ENCODE peak calls at places on chromosomes 1 and 21, in four cellular contexts. W is IMR-90, S is A549, V is GM12878. F is an unnamed sample.

GRCh38 chr1:63955746-63956145 is 181.9 kb downstream of the ROR1 start:
- DNase-seq in W (peak), S (no peak), V (no peak), F (no peak)

GRCh38 chr1:115655916-115656315 is 14.1 kb downstream of the VANGL1 start:
- DNase-seq in W (no peak), S (no peak), V (no peak), F (no peak)

GRCh38 chr1:205791568-205792180 is 16.4 kb upstream of the RAB29 start:
- DNase-seq in W (peak), S (peak), V (no peak), F (peak)

GRCh38 chr1:157925419-157926166 is 67.9 kb upstream of the KIRREL1 start:
- DNase-seq in W (no peak), S (no peak), V (no peak), F (peak)

GRCh38 chr1:196407358-196408041 is 200.7 kb downstream of the KCNT2 start:
- DNase-seq in W (peak), S (no peak), V (no peak), F (no peak)

GRCh38 chr1:114089502-114090138 is 64.0 kb downstream of the SYT6 start:
- DNase-seq in W (no peak), S (no peak), V (no peak), F (no peak)

GRCh38 chr1:179809506-179810366 is 66.6 kb downstream of the FAM163A start:
- DNase-seq in W (peak), S (peak), V (peak), F (peak)

GRCh38 chr1:1063945-1064831 is 9.9 kb downstream of the RNF223 start:
- DNase-seq in W (peak), S (peak), V (peak), F (peak)

GRCh38 chr1:2605754-2606003 is 19.1 kb downstream of the PRXL2B start:
- DNase-seq in W (no peak), S (no peak), V (no peak), F (no peak)

GRCh38 chr1:159678924-159679323 is 35.5 kb downstream of the CRP start:
- DNase-seq in W (no peak), S (no peak), V (no peak), F (no peak)

GRCh38 chr21:32834825-32835224 is 63.3 kb upstream of the PAXBP1 start:
- DNase-seq in W (no peak), S (no peak), V (no peak), F (no peak)

GRCh38 chr1:32665915-32666314 is 14.9 kb downstream of the RBBP4 start:
- DNase-seq in W (no peak), S (no peak), V (no peak), F (no peak)

GRCh38 chr1:62128765-62129164 is 65.9 kb upstream of the L1TD1 start:
- DNase-seq in W (no peak), S (no peak), V (no peak), F (no peak)

GRCh38 chr1:40389871-40390560 is 16.5 kb downstream of the SMAP2 start:
- DNase-seq in W (peak), S (no peak), V (no peak), F (no peak)

GRCh38 chr1:2091611-2092604 is 41.7 kb downstream of the PRKCZ start:
- DNase-seq in W (no peak), S (no peak), V (no peak), F (peak)

GRCh38 chr21:31476551-31477120 is 132.6 kb upstream of the TIAM1 start:
- DNase-seq in W (no peak), S (peak), V (no peak), F (no peak)

GRCh38 chr1:151108331-151108730 is 37.8 kb downstream of the GABPB2 start:
- DNase-seq in W (no peak), S (no peak), V (no peak), F (peak)

GRCh38 chr1:156868341-156868740 is 7.7 kb downstream of the NTRK1 start:
- DNase-seq in W (no peak), S (no peak), V (no peak), F (no peak)

GRCh38 chr1:8419861-8420260 is 101.9 kb downstream of the SLC45A1 start:
- DNase-seq in W (no peak), S (no peak), V (no peak), F (no peak)

GRCh38 chr1:234583755-234584430 is 26.1 kb downstream of the IRF2BP2 start:
- DNase-seq in W (no peak), S (no peak), V (no peak), F (peak)

GRCh38 chr1:200302192-200302892 is 107.5 kb downstream of the ZNF281 start:
- DNase-seq in W (peak), S (peak), V (no peak), F (no peak)

GRCh38 chr1:5311634-5312298 is 657.4 kb downstream of the AJAP1 start:
- DNase-seq in W (no peak), S (no peak), V (no peak), F (no peak)

GRCh38 chr1:109659997-109660755 is 4.3 kb downstream of the GSTM4 start:
- DNase-seq in W (peak), S (no peak), V (no peak), F (no peak)

GRCh38 chr1:61941794-61942193 is 199.5 kb downstream of the PATJ start:
- DNase-seq in W (no peak), S (no peak), V (no peak), F (no peak)

GRCh38 chr1:228786361-228787129 is 51.3 kb downstream of the RHOU start:
- DNase-seq in W (no peak), S (no peak), V (no peak), F (no peak)

GRCh38 chr1:19688041-19688842 is 23.6 kb downstream of the HTR6 start:
- DNase-seq in W (no peak), S (no peak), V (no peak), F (no peak)

GRCh38 chr1:1540015-1540816 is at the start of gene TMEM240:
- DNase-seq in W (peak), S (no peak), V (no peak), F (no peak)

GRCh38 chr1:178572604-178573003 is 59.7 kb downstream of the TEX35 start:
- DNase-seq in W (no peak), S (no peak), V (no peak), F (no peak)

GRCh38 chr1:180431683-180432082 is 70.7 kb downstream of the ACBD6 start:
- DNase-seq in W (no peak), S (no peak), V (no peak), F (no peak)

GRCh38 chr1:94590203-94591137 is 48.9 kb upstream of the F3 start:
- DNase-seq in W (peak), S (no peak), V (no peak), F (no peak)

GRCh38 chr1:154730251-154730650 is 122.3 kb upstream of the ADAR start:
- DNase-seq in W (peak), S (peak), V (no peak), F (no peak)

GRCh38 chr1:98870959-98871903 is 133.4 kb downstream of the PLPPR5 start:
- DNase-seq in W (no peak), S (no peak), V (peak), F (no peak)

GRCh38 chr1:38093569-38094520 is 47.3 kb upstream of the POU3F1 start:
- DNase-seq in W (no peak), S (no peak), V (no peak), F (no peak)

GRCh38 chr1:47656719-47657685 is 219.2 kb downstream of the FOXD2 start:
- DNase-seq in W (peak), S (no peak), V (no peak), F (no peak)

GRCh38 chr1:216849141-216849540 is 125.9 kb upstream of the ESRRG start:
- DNase-seq in W (no peak), S (no peak), V (no peak), F (no peak)

GRCh38 chr1:94927405-94928175 is 680 bp upstream of the CNN3 start:
- DNase-seq in W (peak), S (no peak), V (no peak), F (no peak)

GRCh38 chr1:39635871-39636210 is 3.6 kb downstream of the HEYL start:
- DNase-seq in W (no peak), S (no peak), V (no peak), F (no peak)

GRCh38 chr1:181651276-181651675 is 168.0 kb downstream of the CACNA1E start:
- DNase-seq in W (no peak), S (no peak), V (no peak), F (no peak)

GRCh38 chr1:38817958-38818705 is 41.4 kb downstream of the RRAGC start:
- DNase-seq in W (no peak), S (peak), V (no peak), F (peak)

GRCh38 chr1:167119696-167120095 is 25.8 kb downstream of the STYXL2 start:
- DNase-seq in W (no peak), S (no peak), V (no peak), F (no peak)

GRCh38 chr1:167120899-167121298 is 27.0 kb downstream of the STYXL2 start:
- DNase-seq in W (no peak), S (no peak), V (no peak), F (no peak)

GRCh38 chr1:167122568-167122967 is 28.7 kb downstream of the STYXL2 start:
- DNase-seq in W (no peak), S (no peak), V (no peak), F (no peak)

GRCh38 chr1:167122121-167122480 is 28.2 kb downstream of the STYXL2 start:
- DNase-seq in W (no peak), S (no peak), V (no peak), F (no peak)

DNA sequence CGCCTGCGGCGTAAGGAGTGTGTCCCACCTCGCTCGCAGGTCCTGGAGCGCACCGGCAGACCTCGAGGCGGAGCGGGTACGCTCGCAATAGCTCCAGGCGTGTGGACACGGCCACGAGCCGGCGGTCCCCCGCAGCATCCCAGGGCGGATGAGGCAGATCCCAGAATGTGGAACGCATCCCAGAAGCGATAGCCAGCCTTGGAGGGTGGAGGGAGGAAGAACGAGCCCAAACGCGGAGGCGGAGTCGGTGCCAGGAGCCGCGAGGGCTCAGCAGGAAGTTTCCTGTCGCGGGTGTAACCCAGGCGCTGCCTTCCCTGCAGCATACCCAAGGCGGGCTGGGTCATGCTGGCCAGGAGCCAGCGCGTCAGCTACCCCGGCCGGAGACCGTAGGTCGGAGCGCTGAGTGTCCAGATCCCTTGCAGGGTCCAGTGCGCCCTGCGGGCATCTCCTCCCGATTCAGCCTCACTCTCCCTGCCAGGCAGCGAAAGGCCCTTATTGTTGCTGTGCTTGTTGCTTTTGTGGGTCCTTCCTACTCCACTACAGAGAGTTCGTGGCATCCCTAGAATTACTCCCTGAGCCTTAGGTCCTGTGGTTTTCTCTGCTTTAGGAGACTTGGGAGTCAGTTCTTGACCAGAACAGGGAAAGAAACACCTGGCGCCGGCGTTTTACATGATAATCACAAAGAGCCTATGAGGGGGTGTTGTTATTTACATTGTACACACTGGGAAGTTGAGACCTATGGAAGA is 27.7 kb downstream of the STYXL2 start:
- DNase-seq in W (no peak), S (peak), V (no peak), F (no peak)
- TF ChIP-seq ELK1 in W (no peak), S (no peak), V (no peak), F (no peak)

GRCh38 chr1:9691726-9692125 is 40.2 kb downstream of the PIK3CD start:
- DNase-seq in W (peak), S (no peak), V (no peak), F (no peak)

GRCh38 chr1:9689971-9690381 is 38.4 kb downstream of the PIK3CD start:
- DNase-seq in W (no peak), S (no peak), V (no peak), F (peak)

GRCh38 chr1:9689011-9689706 is 37.6 kb downstream of the PIK3CD start:
- DNase-seq in W (peak), S (peak), V (no peak), F (peak)

GRCh38 chr1:9690440-9691107 is 39.0 kb downstream of the PIK3CD start:
- DNase-seq in W (no peak), S (no peak), V (no peak), F (no peak)

DNA sequence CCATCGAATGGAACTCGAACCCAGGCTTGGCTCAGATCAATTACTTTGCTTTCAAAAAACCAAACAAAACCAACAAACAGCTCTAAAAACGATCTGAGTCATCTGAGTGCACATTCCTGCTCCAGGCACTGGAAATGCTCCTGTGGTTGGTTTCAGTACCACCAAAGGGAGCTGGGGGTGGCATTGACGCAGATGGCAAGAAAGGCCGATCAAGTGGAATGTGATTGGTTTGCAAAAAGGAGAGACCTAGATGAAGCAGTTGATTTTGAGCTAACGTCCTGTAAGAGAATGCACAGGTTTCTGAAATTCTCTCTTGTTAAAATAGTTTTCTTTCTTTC is 39.5 kb downstream of the PIK3CD start:
- DNase-seq in W (peak), S (no peak), V (no peak), F (no peak)
- TF ChIP-seq ELK1 in W (no peak), S (no peak), V (no peak), F (no peak)

GRCh38 chr21:30255679-30256078 is 27.1 kb downstream of the KRTAP24-1 start:
- DNase-seq in W (no peak), S (no peak), V (no peak), F (no peak)

GRCh38 chr21:30251781-30252180 is 31.0 kb downstream of the KRTAP24-1 start:
- DNase-seq in W (no peak), S (no peak), V (no peak), F (no peak)

GRCh38 chr21:30256100-30256499 is 26.6 kb downstream of the KRTAP24-1 start:
- DNase-seq in W (no peak), S (no peak), V (no peak), F (no peak)

DNA sequence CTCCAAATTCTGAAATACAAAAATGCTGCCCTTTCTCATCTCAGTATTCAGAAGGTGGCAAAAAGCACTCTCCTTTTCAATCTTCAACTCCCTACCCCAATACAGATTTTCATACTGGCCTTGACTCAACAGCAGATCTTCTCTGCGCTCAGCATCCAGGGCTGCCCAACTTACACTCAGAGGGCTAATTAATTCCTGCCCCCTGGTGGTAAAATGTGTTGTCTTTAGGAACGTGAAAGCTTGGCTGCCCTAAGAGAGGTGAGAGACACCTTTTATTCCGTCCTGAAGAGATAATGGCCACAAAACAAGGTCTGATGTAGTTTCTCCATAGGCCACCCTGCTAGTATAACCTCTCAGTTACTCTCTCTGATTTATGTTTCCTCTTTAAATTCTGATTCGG is 25.0 kb downstream of the KRTAP24-1 start:
- DNase-seq in W (no peak), S (no peak), V (no peak), F (peak)
- TF ChIP-seq ELK1 in W (no peak), S (no peak), V (no peak), F (no peak)

GRCh38 chr1:76833856-76834255 is 33.4 kb upstream of the ST6GALNAC5 start:
- DNase-seq in W (no peak), S (no peak), V (no peak), F (no peak)

GRCh38 chr1:76833151-76833550 is 34.1 kb upstream of the ST6GALNAC5 start:
- DNase-seq in W (no peak), S (no peak), V (no peak), F (no peak)

GRCh38 chr1:76832521-76832920 is 34.8 kb upstream of the ST6GALNAC5 start:
- DNase-seq in W (no peak), S (no peak), V (no peak), F (no peak)

GRCh38 chr1:76830373-76830772 is 36.9 kb upstream of the ST6GALNAC5 start:
- DNase-seq in W (no peak), S (no peak), V (no peak), F (no peak)

GRCh38 chr1:76835203-76835602 is 32.1 kb upstream of the ST6GALNAC5 start:
- DNase-seq in W (no peak), S (no peak), V (no peak), F (no peak)
- TF ChIP-seq ELK1 in W (no peak), S (no peak), V (no peak), F (no peak)

GRCh38 chr1:225654277-225654597 is 1.3 kb upstream of the ENAH start:
- DNase-seq in W (no peak), S (peak), V (no peak), F (no peak)

GRCh38 chr1:225652726-225653462 is at the start of gene ENAH:
- DNase-seq in W (peak), S (peak), V (no peak), F (peak)

GRCh38 chr1:225651872-225652725 is 824 bp downstream of the ENAH start:
- DNase-seq in W (no peak), S (no peak), V (no peak), F (no peak)

GRCh38 chr1:225654688-225655508 is 2.0 kb upstream of the ENAH start:
- DNase-seq in W (no peak), S (no peak), V (no peak), F (no peak)

DNA sequence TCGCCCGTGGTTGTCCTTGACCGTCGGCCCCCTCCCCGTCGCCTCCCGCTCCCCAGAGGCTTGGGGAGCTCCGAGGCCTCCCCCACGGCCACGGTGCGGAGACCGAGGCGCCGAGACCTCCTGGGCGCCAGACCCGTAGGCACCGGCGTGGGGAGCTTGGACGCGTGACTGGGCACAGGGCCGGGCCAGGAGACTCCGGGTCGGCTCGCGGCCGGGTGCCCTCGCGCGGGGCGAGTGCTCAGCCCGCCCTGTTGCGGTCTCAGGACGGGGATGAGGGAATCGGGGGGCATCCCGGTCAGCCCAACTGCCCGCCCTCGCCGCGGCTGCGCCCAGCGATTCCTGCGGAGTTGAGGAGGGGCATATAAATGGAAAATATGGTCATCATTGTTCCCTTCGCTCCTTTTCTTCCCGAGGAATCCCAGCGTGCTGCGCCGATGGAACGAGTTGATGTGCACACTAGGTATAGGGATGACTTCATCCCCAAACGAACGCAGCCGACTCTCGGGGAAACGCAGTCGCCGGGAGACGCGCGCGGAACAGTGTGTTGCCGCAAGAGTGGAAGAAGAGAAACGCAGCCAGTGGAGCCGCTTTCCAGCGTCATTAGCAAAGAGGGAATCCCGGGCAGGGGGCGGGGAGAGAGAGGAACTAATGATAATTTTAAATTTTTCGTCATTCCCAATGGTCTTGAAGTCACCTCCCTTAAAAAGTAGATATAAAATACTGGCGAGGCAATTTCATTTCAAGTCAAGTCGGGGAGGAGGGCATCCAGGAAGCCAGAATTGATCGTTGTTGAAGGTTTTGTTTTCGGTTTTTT is 747 bp upstream of the ENAH start:
- DNase-seq in W (peak), S (peak), V (no peak), F (no peak)
- TF ChIP-seq ELK1 in W (no peak), S (no peak), V (no peak), F (no peak)

GRCh38 chr1:201916649-201917249 is 28.1 kb downstream of the SHISA4 start:
- DNase-seq in W (peak), S (peak), V (no peak), F (peak)
- TF ChIP-seq ELK1 in W (no peak), S (no peak), V (no peak), F (no peak)

GRCh38 chr1:149848340-149848771 is 51.0 kb upstream of the BOLA1 start:
- DNase-seq in W (no peak), S (no peak), V (no peak), F (no peak)
- TF ChIP-seq ELK1 in W (no peak), S (no peak), V (no peak), F (no peak)

GRCh38 chr1:30952098-30952497 is 43.5 kb upstream of the SDC3 start:
- DNase-seq in W (no peak), S (no peak), V (no peak), F (no peak)
- TF ChIP-seq ELK1 in W (no peak), S (no peak), V (no peak), F (no peak)

GRCh38 chr1:152565535-152566215 is 905 bp downstream of the LCE3E start:
- DNase-seq in W (no peak), S (no peak), V (no peak), F (no peak)
- TF ChIP-seq ELK1 in W (no peak), S (no peak), V (no peak), F (no peak)

GRCh38 chr1:161192476-161193465 is 6.1 kb downstream of the ADAMTS4 start:
- DNase-seq in W (peak), S (peak), V (no peak), F (peak)
- TF ChIP-seq ELK1 in W (no peak), S (no peak), V (no peak), F (no peak)